ENCODE peak calls at places on chromosomes 11 and 22, in five cellular contexts. H, Z, C, S and U are unnamed samples.
A peak's percentile ranks its signal among the peaks of the same experiment; 100 is the strongest.

GRCh38 chr11:65163684-65164083 is 6.3 kb upstream of the SPDYC start:
- DNase-seq in H (no peak), Z (no peak), C (no peak), S (no peak), U (no peak)

GRCh38 chr11:105132716-105133511 is 6.7 kb downstream of the CARD18 start:
- DNase-seq in H (peak; percentile 93), Z (no peak), C (no peak), S (no peak), U (no peak)

GRCh38 chr11:35992551-35992950 is 48.7 kb downstream of the LDLRAD3 start:
- DNase-seq in H (no peak), Z (no peak), C (no peak), S (no peak), U (no peak)

GRCh38 chr11:85628771-85629341 is 463 bp downstream of the TMEM126B start:
- DNase-seq in H (no peak), Z (no peak), C (no peak), S (no peak), U (no peak)

GRCh38 chr11:43021466-43021865 is 290.3 kb upstream of the API5 start:
- DNase-seq in H (no peak), Z (no peak), C (peak; percentile 22), S (no peak), U (no peak)

GRCh38 chr11:17978553-17979287 is 34.1 kb downstream of the SERGEF start:
- DNase-seq in H (peak; percentile 62), Z (peak; percentile 71), C (peak; percentile 66), S (no peak), U (no peak)

GRCh38 chr22:36331912-36332622 is 55.7 kb downstream of the MYH9 start:
- DNase-seq in H (peak; percentile 66), Z (no peak), C (peak; percentile 24), S (no peak), U (no peak)

GRCh38 chr11:112797072-112797471 is 164.1 kb upstream of the NCAM1 start:
- DNase-seq in H (no peak), Z (no peak), C (no peak), S (no peak), U (no peak)

GRCh38 chr11:131571571-131571970 is 201.2 kb downstream of the NTM start:
- DNase-seq in H (no peak), Z (no peak), C (no peak), S (no peak), U (no peak)

GRCh38 chr11:43418197-43418596 is 59.5 kb downstream of the TTC17 start:
- DNase-seq in H (no peak), Z (no peak), C (no peak), S (no peak), U (no peak)

GRCh38 chr11:20060180-20060579 is 100.1 kb downstream of the DBX1 start:
- DNase-seq in H (no peak), Z (no peak), C (no peak), S (no peak), U (no peak)

GRCh38 chr22:49699476-49699875 is 128.2 kb downstream of the BRD1 start:
- DNase-seq in H (no peak), Z (no peak), C (no peak), S (no peak), U (no peak)

GRCh38 chr11:2140411-2141400 is 1.5 kb upstream of the IGF2 start:
- DNase-seq in H (no peak), Z (no peak), C (no peak), S (no peak), U (no peak)

GRCh38 chr22:48224332-48224731 is 1461.9 kb downstream of the TBC1D22A start:
- DNase-seq in H (no peak), Z (no peak), C (no peak), S (no peak), U (no peak)

GRCh38 chr11:59573216-59573615 is 42.4 kb downstream of the OSBP start:
- DNase-seq in H (peak; percentile 86), Z (no peak), C (no peak), S (no peak), U (no peak)

GRCh38 chr11:1869427-1870325 is 16.8 kb downstream of the LSP1 start:
- DNase-seq in H (no peak), Z (no peak), C (no peak), S (no peak), U (no peak)

GRCh38 chr11:66467034-66467659 is 442 bp downstream of the PELI3 start:
- DNase-seq in H (peak; percentile 13), Z (no peak), C (no peak), S (peak; percentile 40), U (no peak)

GRCh38 chr11:35997908-35998307 is 54.0 kb downstream of the LDLRAD3 start:
- DNase-seq in H (no peak), Z (no peak), C (no peak), S (no peak), U (no peak)

GRCh38 chr22:24819941-24820461 is 14.0 kb downstream of the SGSM1 start:
- DNase-seq in H (no peak), Z (no peak), C (no peak), S (no peak), U (no peak)

GRCh38 chr11:47394050-47394321 is 14.4 kb upstream of the SLC39A13 start:
- DNase-seq in H (no peak), Z (no peak), C (no peak), S (no peak), U (no peak)

GRCh38 chr22:32079110-32080089 is 36.3 kb downstream of the SLC5A1 start:
- DNase-seq in H (peak; percentile 76), Z (no peak), C (no peak), S (no peak), U (no peak)

GRCh38 chr11:6737872-6738466 is 33.8 kb downstream of the OR2AG2 start:
- DNase-seq in H (peak; percentile 58), Z (peak; percentile 47), C (peak; percentile 48), S (no peak), U (no peak)

GRCh38 chr11:1949302-1949701 is 2.2 kb downstream of the MRPL23 start:
- DNase-seq in H (no peak), Z (no peak), C (no peak), S (no peak), U (no peak)

GRCh38 chr11:21364866-21365624 is 695.7 kb downstream of the NELL1 start:
- DNase-seq in H (no peak), Z (no peak), C (no peak), S (no peak), U (no peak)

GRCh38 chr11:108034034-108034433 is 25.3 kb downstream of the CUL5 start:
- DNase-seq in H (no peak), Z (no peak), C (no peak), S (no peak), U (no peak)

GRCh38 chr11:85902353-85902752 is 47.2 kb downstream of the CCDC83 start:
- DNase-seq in H (no peak), Z (no peak), C (no peak), S (no peak), U (no peak)

GRCh38 chr22:46770726-46771125 is 8.3 kb downstream of the TBC1D22A start:
- DNase-seq in H (no peak), Z (no peak), C (no peak), S (no peak), U (no peak)

GRCh38 chr11:1118755-1119275 is 38.9 kb upstream of the MUC5AC start:
- DNase-seq in H (no peak), Z (no peak), C (no peak), S (no peak), U (no peak)

DNA sequence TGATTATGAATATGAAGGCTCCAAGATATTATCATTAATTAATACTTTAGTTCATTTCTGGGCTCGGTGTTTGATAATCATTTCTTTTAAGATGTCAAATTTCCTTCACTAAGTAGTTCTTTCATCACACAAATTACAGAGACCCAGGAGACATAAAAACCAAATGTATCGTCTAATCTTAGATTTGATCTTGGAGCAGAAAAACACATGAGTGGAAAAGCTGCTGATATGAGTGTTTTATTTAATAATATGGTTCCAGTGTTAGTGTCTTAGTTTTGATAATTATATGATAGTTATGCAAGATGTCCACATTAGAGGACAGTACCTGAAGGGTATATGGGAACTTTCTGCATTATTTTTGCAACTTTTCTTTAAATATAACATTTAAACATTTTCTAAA is 494.5 kb upstream of the RAG2 start:
- DNase-seq in H (no peak), Z (no peak), C (no peak), S (no peak), U (no peak)
- TF ChIP-seq CTCF in H (no peak), Z (no peak), C (no peak), S (no peak), U (no peak)

GRCh38 chr11:121741954-121742361 is 289.2 kb upstream of the SORL1-AS1 start:
- DNase-seq in H (peak; percentile 35), Z (no peak), C (no peak), S (no peak), U (no peak)
- TF ChIP-seq CTCF in H (no peak), Z (no peak), C (no peak), S (no peak), U (no peak)

GRCh38 chr11:102254047-102254446 is 63.2 kb upstream of the BIRC3 start:
- DNase-seq in H (peak; percentile 34), Z (no peak), C (no peak), S (no peak), U (no peak)
- TF ChIP-seq CTCF in H (peak; percentile 25), Z (peak; percentile 64), C (peak; percentile 32), S (no peak), U (peak; percentile 20)

DNA sequence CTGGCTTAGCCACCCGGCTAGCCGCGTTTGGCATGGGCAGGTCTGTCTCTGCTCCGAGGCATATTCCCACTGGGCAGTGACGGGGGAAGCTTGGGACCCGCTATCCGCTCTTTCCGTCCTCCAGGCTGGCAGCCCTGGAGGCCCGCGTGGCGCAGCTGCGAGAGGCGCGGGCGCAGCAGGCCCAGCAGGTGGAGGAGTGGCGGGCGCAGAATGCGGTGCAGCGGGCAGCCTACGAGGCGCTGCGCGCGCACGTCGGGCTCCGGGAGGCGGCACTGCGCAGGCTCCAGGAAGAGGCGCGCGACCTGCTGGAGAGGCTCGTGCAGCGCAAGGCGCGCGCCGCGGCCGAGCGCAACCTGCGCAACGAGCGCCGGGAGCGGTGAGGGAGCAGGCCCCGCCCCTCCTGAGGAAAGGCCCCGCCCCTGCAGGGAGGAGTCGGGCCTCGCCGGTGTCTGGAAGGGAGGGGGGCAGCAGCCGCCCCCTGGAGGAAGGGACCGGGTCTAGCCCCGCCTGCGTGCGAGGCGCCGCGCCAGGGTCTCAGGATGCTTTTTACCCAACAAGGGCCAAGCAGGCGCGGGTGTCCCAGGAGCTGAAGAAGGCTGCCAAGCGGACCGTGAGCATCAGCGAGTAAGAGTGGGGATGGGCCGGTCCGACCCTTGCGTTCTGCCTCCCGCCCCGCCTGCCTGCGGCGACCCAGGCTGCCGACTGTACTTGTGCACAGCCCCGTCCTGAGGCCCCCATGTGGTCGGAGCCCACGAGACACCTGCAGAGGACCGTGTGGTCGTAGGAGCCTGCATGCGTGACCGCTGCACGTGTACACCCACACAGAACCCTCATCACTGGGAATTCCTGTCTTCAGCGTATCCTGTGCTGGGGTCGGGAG is 7.9 kb downstream of the ATG16L2 start:
- DNase-seq in H (peak; percentile 82), Z (peak; percentile 99), C (peak; percentile 92), S (peak; percentile 91), U (peak; percentile 98)
- TF ChIP-seq CTCF in H (no peak), Z (no peak), C (peak; percentile 45), S (peak; percentile 46), U (no peak)